ENCODE peak calls at places on chromosome 1, in six cellular contexts. V is HTR-8/SVneo, A is astrocyte, F is HFF-Myc, B is A172, C is AG10803. N is an unnamed sample.

GRCh38 chr1:231940116-231940515 is 313.5 kb downstream of the DISC1 start:
- DNase-seq in V (no peak), A (no peak), F (no peak), B (no peak), C (no peak), N (no peak)

GRCh38 chr1:147579532-147580199 is 38.4 kb downstream of the BCL9 start:
- DNase-seq in V (no peak), A (peak; percentile 29), F (peak; percentile 59), B (no peak), C (peak; percentile 37), N (peak; percentile 91)

GRCh38 chr1:234476172-234476571 is 2.8 kb downstream of the TARBP1 start:
- DNase-seq in V (no peak), A (no peak), F (no peak), B (no peak), C (no peak), N (no peak)

GRCh38 chr1:177798614-177799013 is 171.2 kb downstream of the SEC16B start:
- DNase-seq in V (no peak), A (no peak), F (no peak), B (no peak), C (no peak), N (no peak)

GRCh38 chr1:162629651-162630050 is 2.6 kb upstream of the DDR2 start:
- DNase-seq in V (no peak), A (peak; percentile 70), F (peak; percentile 54), B (no peak), C (peak; percentile 92), N (no peak)

GRCh38 chr1:98277111-98277510 is 356.3 kb upstream of the DPYD start:
- DNase-seq in V (no peak), A (peak; percentile 75), F (peak; percentile 33), B (peak; percentile 30), C (peak; percentile 44), N (peak; percentile 96)

GRCh38 chr1:151325646-151326429 is 1.4 kb downstream of the PI4KB start:
- DNase-seq in V (no peak), A (peak; percentile 31), F (no peak), B (peak; percentile 73), C (peak; percentile 33), N (no peak)

GRCh38 chr1:222106369-222106768 is 364.5 kb upstream of the DUSP10 start:
- DNase-seq in V (no peak), A (no peak), F (no peak), B (no peak), C (no peak), N (no peak)

GRCh38 chr1:178172939-178173338 is 79.0 kb downstream of the RASAL2 start:
- DNase-seq in V (no peak), A (peak; percentile 71), F (no peak), B (peak; percentile 13), C (peak; percentile 72), N (peak; percentile 99)

N was measured in RCC 7860.